ENCODE peak calls at places on chromosomes 6 and 20, in seven cellular contexts. H, F, B, K, J, E and N are unnamed samples.

GRCh38 chr6:36627801-36628246 is 33.7 kb downstream of the SRSF3 start:
- DNase-seq in H (no peak), E (no peak), F (no peak), K (no peak), B (no peak), J (peak), N (no peak)

GRCh38 chr20:59190509-59190908 is 26.9 kb downstream of the ZNF831 start:
- DNase-seq in E (no peak), F (no peak), H (no peak), B (no peak), J (no peak), K (no peak), N (no peak)

GRCh38 chr20:32535316-32535952 is 49.7 kb downstream of the NOL4L start:
- DNase-seq in H (peak), J (no peak), F (no peak), E (no peak), B (peak), K (no peak), N (no peak)

GRCh38 chr6:117840541-117840983 is 66.5 kb upstream of the SLC35F1 start:
- DNase-seq in F (no peak), B (peak), H (no peak), K (peak), J (peak), E (peak), N (no peak)

GRCh38 chr6:117547688-117548621 is 54.4 kb downstream of the GOPC start:
- DNase-seq in H (peak), E (no peak), K (no peak), J (no peak), F (no peak), B (no peak), N (peak)

GRCh38 chr6:33410711-33411631 is at the start of gene PHF1:
- DNase-seq in F (no peak), J (peak), B (no peak), K (peak), E (peak), H (no peak), N (peak)

GRCh38 chr20:11453430-11453829 is 464.3 kb upstream of the BTBD3 start:
- DNase-seq in B (no peak), H (no peak), K (no peak), F (no peak), J (no peak), E (no peak), N (no peak)

GRCh38 chr6:206264-206663 is 86.0 kb upstream of the DUSP22 start:
- DNase-seq in F (no peak), J (no peak), K (no peak), B (no peak), E (no peak), H (no peak), N (no peak)

GRCh38 chr6:19356692-19357091 is 480.5 kb upstream of the ID4 start:
- DNase-seq in E (no peak), F (no peak), K (no peak), B (no peak), J (no peak), H (no peak), N (no peak)

GRCh38 chr6:19349429-19349828 is 487.7 kb upstream of the ID4 start:
- DNase-seq in H (no peak), K (no peak), J (no peak), E (no peak), F (no peak), B (no peak), N (no peak)

DNA sequence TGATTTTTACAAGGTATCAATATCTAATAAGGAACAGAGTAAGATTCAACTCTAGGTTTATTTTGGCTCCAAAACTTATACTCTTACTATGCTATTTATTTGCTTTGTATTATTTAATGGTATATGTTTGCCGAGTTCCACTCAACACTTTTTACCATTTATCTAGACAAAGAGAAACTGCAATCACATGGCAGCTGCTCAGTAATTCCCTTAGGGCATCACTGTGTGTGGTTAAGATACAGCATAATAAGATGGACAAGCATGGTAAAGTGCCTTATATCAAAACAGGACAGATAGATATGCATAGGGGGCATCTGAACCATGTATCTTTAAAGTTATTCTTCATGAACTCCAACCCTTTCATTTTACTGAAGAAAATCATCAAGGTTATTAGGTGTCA is 483.0 kb upstream of the ID4 start:
- DNase-seq in E (no peak), J (no peak), F (no peak), K (no peak), B (no peak), H (no peak), N (no peak)
- TF ChIP-seq CTCF in E (no peak), J (no peak), F (no peak), K (no peak), B (no peak), H (no peak), N (no peak)

GRCh38 chr6:16803294-16804006 is 42.2 kb upstream of the ATXN1 start:
- DNase-seq in F (no peak), K (peak), J (peak), B (no peak), E (peak), H (no peak), N (no peak)
- TF ChIP-seq CTCF in F (no peak), K (no peak), J (peak), B (no peak), E (no peak), H (no peak), N (no peak)

DNA sequence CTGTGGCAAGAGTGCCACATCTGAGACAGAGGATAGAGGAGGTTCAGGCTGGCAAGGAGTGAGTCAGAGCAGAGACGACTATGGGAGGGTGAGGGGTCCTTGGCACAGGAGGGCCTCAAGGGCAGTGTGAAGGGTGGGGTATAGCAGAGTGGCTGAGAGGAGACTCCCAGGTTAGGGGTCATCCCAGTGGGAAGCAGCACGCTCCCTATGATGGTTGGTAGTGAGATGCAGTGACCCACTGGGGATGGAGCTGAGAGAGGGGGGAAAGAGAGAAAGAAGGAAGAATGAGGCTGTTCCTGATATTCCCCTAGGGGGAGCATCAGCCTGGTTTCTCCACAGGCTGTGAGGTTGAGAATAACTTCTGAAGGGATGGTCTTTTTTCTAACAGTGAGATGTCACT is 97.4 kb downstream of the INSM1 start:
- DNase-seq in K (peak), J (no peak), H (no peak), B (peak), E (no peak), F (no peak), N (no peak)
- TF ChIP-seq CTCF in K (peak), J (peak), H (no peak), B (peak), E (peak), F (peak), N (no peak)

DNA sequence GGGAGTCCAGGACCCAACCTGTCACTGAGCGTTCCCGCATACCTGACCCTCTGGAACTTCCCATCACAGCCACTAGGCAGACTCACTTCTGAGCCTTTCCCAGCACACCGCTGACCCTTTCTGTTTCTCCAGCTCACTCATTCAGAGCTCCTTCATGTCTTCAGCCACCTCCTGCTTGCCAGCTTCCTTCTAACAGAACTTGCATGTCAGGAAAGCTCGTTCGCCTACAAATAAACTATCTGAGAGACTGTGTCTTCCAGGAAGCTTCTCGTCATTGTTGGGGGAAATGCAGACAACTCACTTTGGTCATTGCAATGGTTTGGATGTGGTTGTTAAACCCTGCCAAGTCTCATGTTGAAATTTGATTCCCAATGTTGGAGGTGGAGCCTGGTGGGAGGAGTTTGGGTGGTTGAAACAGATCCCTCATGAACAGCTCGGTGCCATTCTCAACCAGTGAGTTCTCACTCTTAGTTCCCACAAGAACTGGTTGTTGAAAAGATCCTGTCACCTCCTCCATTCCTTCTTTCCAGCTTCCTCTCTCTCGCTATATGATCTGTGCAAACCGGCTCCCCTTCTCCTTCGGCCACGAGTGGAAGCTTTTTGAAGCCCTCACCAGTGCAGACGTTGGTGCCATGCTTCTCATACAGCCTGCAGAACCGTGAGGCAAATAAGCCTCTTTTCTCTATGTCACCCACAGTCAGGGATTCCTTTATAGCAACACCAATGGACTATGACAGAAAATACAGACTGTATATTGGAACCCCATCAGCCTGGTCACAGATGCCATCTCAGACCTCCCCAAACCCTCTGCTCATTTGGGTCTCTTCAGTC is 1.4 kb upstream of the MUC21 start:
- DNase-seq in E (no peak), J (peak), B (no peak), K (peak), H (no peak), F (peak), N (no peak)
- TF ChIP-seq CTCF in E (peak), J (no peak), B (no peak), K (no peak), H (no peak), F (peak), N (no peak)

GRCh38 chr6:34982424-34982852 is 93.4 kb downstream of the ANKS1A start:
- DNase-seq in J (peak), H (no peak), K (no peak), B (peak), E (no peak), F (no peak), N (no peak)
- TF ChIP-seq CTCF in J (peak), H (no peak), K (no peak), B (peak), E (no peak), F (peak), N (peak)

GRCh38 chr6:39880521-39881048 is 53.7 kb downstream of the MOCS1 start:
- DNase-seq in E (no peak), B (no peak), F (no peak), K (no peak), H (no peak), J (no peak), N (no peak)
- TF ChIP-seq CTCF in E (no peak), B (no peak), F (no peak), K (no peak), H (no peak), J (no peak), N (no peak)

GRCh38 chr6:150016324-150017185 is 8.8 kb downstream of the RAET1L start:
- DNase-seq in B (peak), F (no peak), J (peak), E (peak), H (peak), K (peak), N (peak)
- TF ChIP-seq CTCF in B (peak), F (peak), J (peak), E (peak), H (peak), K (peak), N (peak)

GRCh38 chr20:17712708-17713107 is 12.9 kb downstream of the BANF2 start:
- DNase-seq in K (no peak), B (no peak), E (no peak), J (no peak), H (no peak), F (no peak), N (no peak)
- TF ChIP-seq CTCF in K (no peak), B (no peak), E (no peak), J (no peak), H (no peak), F (no peak), N (no peak)